ENCODE peak calls at places on chromosomes 11 and 22, in nine cellular contexts. One of them, this sample, is unnamed.

GRCh38 chr22:38327805-38328204 is 10.6 kb upstream of the CSNK1E start:
- DNase-seq in fibroblast of the aortic adventitia: peak
- DNase-seq in heart right ventricle: no peak
- DNase-seq in BE2C: no peak
- DNase-seq in coronary artery: no peak
- DNase-seq in cardiac muscle cell: peak
- DNase-seq in kidney: no peak
- DNase-seq in A549: no peak
- DNase-seq in PC-3: peak
- DNase-seq in this sample: peak

GRCh38 chr11:111269146-111269868 is 23.8 kb downstream of the POU2AF2 start:
- DNase-seq in fibroblast of the aortic adventitia: peak
- DNase-seq in heart right ventricle: no peak
- DNase-seq in BE2C: no peak
- DNase-seq in coronary artery: no peak
- DNase-seq in cardiac muscle cell: peak
- DNase-seq in kidney: no peak
- DNase-seq in A549: no peak
- DNase-seq in PC-3: no peak
- DNase-seq in this sample: no peak

GRCh38 chr11:33514079-33514690 is 186.4 kb downstream of the C11orf91 start:
- DNase-seq in fibroblast of the aortic adventitia: no peak
- DNase-seq in heart right ventricle: no peak
- DNase-seq in BE2C: no peak
- DNase-seq in coronary artery: no peak
- DNase-seq in cardiac muscle cell: no peak
- DNase-seq in kidney: no peak
- DNase-seq in A549: no peak
- DNase-seq in PC-3: no peak
- DNase-seq in this sample: no peak

GRCh38 chr11:28767574-28767973 is 659.4 kb downstream of the METTL15 start:
- DNase-seq in fibroblast of the aortic adventitia: peak
- DNase-seq in heart right ventricle: no peak
- DNase-seq in BE2C: no peak
- DNase-seq in coronary artery: no peak
- DNase-seq in cardiac muscle cell: peak
- DNase-seq in kidney: no peak
- DNase-seq in A549: no peak
- DNase-seq in PC-3: peak
- DNase-seq in this sample: peak

GRCh38 chr11:102079625-102080024 is 30.6 kb upstream of the YAP1 start:
- DNase-seq in fibroblast of the aortic adventitia: no peak
- DNase-seq in heart right ventricle: no peak
- DNase-seq in BE2C: no peak
- DNase-seq in coronary artery: no peak
- DNase-seq in cardiac muscle cell: no peak
- DNase-seq in kidney: no peak
- DNase-seq in A549: no peak
- DNase-seq in PC-3: peak
- DNase-seq in this sample: peak

GRCh38 chr11:122769126-122769780 is 69.0 kb upstream of the CRTAM start:
- DNase-seq in fibroblast of the aortic adventitia: peak
- DNase-seq in heart right ventricle: no peak
- DNase-seq in BE2C: no peak
- DNase-seq in coronary artery: no peak
- DNase-seq in cardiac muscle cell: peak
- DNase-seq in kidney: no peak
- DNase-seq in A549: no peak
- DNase-seq in PC-3: no peak
- DNase-seq in this sample: peak

GRCh38 chr11:69516526-69516925 is 35.1 kb downstream of the LINC01488 start:
- DNase-seq in fibroblast of the aortic adventitia: no peak
- DNase-seq in heart right ventricle: no peak
- DNase-seq in BE2C: no peak
- DNase-seq in coronary artery: no peak
- DNase-seq in cardiac muscle cell: no peak
- DNase-seq in kidney: no peak
- DNase-seq in A549: no peak
- DNase-seq in PC-3: no peak
- DNase-seq in this sample: peak

GRCh38 chr11:16685914-16686313 is 52.5 kb upstream of the C11orf58 start:
- DNase-seq in fibroblast of the aortic adventitia: no peak
- DNase-seq in heart right ventricle: no peak
- DNase-seq in BE2C: no peak
- DNase-seq in coronary artery: no peak
- DNase-seq in cardiac muscle cell: no peak
- DNase-seq in kidney: no peak
- DNase-seq in A549: no peak
- DNase-seq in PC-3: no peak
- DNase-seq in this sample: no peak

GRCh38 chr11:47258317-47258902 is 614 bp downstream of the NR1H3 start:
- DNase-seq in fibroblast of the aortic adventitia: no peak
- DNase-seq in heart right ventricle: no peak
- DNase-seq in BE2C: no peak
- DNase-seq in coronary artery: no peak
- DNase-seq in cardiac muscle cell: peak
- DNase-seq in kidney: no peak
- DNase-seq in A549: no peak
- DNase-seq in PC-3: no peak
- DNase-seq in this sample: no peak

GRCh38 chr11:47256374-47256773 is 1.4 kb upstream of the NR1H3 start:
- DNase-seq in fibroblast of the aortic adventitia: no peak
- DNase-seq in heart right ventricle: no peak
- DNase-seq in BE2C: no peak
- DNase-seq in coronary artery: no peak
- DNase-seq in cardiac muscle cell: no peak
- DNase-seq in kidney: no peak
- DNase-seq in A549: no peak
- DNase-seq in PC-3: no peak
- DNase-seq in this sample: no peak

GRCh38 chr11:47259178-47259977 is 1.6 kb downstream of the NR1H3 start:
- DNase-seq in fibroblast of the aortic adventitia: peak
- DNase-seq in heart right ventricle: no peak
- DNase-seq in BE2C: peak
- DNase-seq in coronary artery: no peak
- DNase-seq in cardiac muscle cell: peak
- DNase-seq in kidney: no peak
- DNase-seq in A549: peak
- DNase-seq in PC-3: peak
- DNase-seq in this sample: peak

GRCh38 chr11:47257178-47257517 is 648 bp upstream of the NR1H3 start:
- DNase-seq in fibroblast of the aortic adventitia: no peak
- DNase-seq in heart right ventricle: no peak
- DNase-seq in BE2C: no peak
- DNase-seq in coronary artery: no peak
- DNase-seq in cardiac muscle cell: no peak
- DNase-seq in kidney: no peak
- DNase-seq in A549: no peak
- DNase-seq in PC-3: no peak
- DNase-seq in this sample: no peak

GRCh38 chr11:47257518-47258316 is at the start of gene NR1H3:
- DNase-seq in fibroblast of the aortic adventitia: peak
- DNase-seq in heart right ventricle: peak
- DNase-seq in BE2C: peak
- DNase-seq in coronary artery: peak
- DNase-seq in cardiac muscle cell: peak
- DNase-seq in kidney: peak
- DNase-seq in A549: peak
- DNase-seq in PC-3: peak
- DNase-seq in this sample: peak
- H3K4me3 ChIP-seq in fibroblast of the aortic adventitia: peak
- H3K4me3 ChIP-seq in heart right ventricle: peak
- H3K4me3 ChIP-seq in BE2C: no peak
- H3K4me3 ChIP-seq in coronary artery: peak
- H3K4me3 ChIP-seq in cardiac muscle cell: no peak
- H3K4me3 ChIP-seq in kidney: peak
- H3K4me3 ChIP-seq in A549: peak
- H3K4me3 ChIP-seq in PC-3: peak
- H3K4me3 ChIP-seq in this sample: peak

GRCh38 chr11:119699227-119699626 is 29.8 kb downstream of the NECTIN1 start:
- DNase-seq in fibroblast of the aortic adventitia: peak
- DNase-seq in heart right ventricle: peak
- DNase-seq in BE2C: peak
- DNase-seq in coronary artery: peak
- DNase-seq in cardiac muscle cell: peak
- DNase-seq in kidney: peak
- DNase-seq in A549: no peak
- DNase-seq in PC-3: no peak
- DNase-seq in this sample: no peak

GRCh38 chr11:119700536-119701346 is 28.3 kb downstream of the NECTIN1 start:
- DNase-seq in fibroblast of the aortic adventitia: no peak
- DNase-seq in heart right ventricle: no peak
- DNase-seq in BE2C: no peak
- DNase-seq in coronary artery: no peak
- DNase-seq in cardiac muscle cell: no peak
- DNase-seq in kidney: no peak
- DNase-seq in A549: no peak
- DNase-seq in PC-3: peak
- DNase-seq in this sample: no peak

GRCh38 chr11:119702261-119702591 is 26.8 kb downstream of the NECTIN1 start:
- DNase-seq in fibroblast of the aortic adventitia: no peak
- DNase-seq in heart right ventricle: no peak
- DNase-seq in BE2C: peak
- DNase-seq in coronary artery: no peak
- DNase-seq in cardiac muscle cell: no peak
- DNase-seq in kidney: no peak
- DNase-seq in A549: no peak
- DNase-seq in PC-3: no peak
- DNase-seq in this sample: peak

GRCh38 chr11:119700030-119700429 is 29.0 kb downstream of the NECTIN1 start:
- DNase-seq in fibroblast of the aortic adventitia: no peak
- DNase-seq in heart right ventricle: no peak
- DNase-seq in BE2C: no peak
- DNase-seq in coronary artery: no peak
- DNase-seq in cardiac muscle cell: no peak
- DNase-seq in kidney: no peak
- DNase-seq in A549: no peak
- DNase-seq in PC-3: no peak
- DNase-seq in this sample: no peak

GRCh38 chr11:119701591-119702260 is 27.3 kb downstream of the NECTIN1 start:
- DNase-seq in fibroblast of the aortic adventitia: no peak
- DNase-seq in heart right ventricle: no peak
- DNase-seq in BE2C: peak
- DNase-seq in coronary artery: no peak
- DNase-seq in cardiac muscle cell: no peak
- DNase-seq in kidney: no peak
- DNase-seq in A549: no peak
- DNase-seq in PC-3: peak
- DNase-seq in this sample: no peak
- TF ChIP-seq CTCF in fibroblast of the aortic adventitia: no peak
- TF ChIP-seq CTCF in heart right ventricle: no peak
- TF ChIP-seq CTCF in BE2C: no peak
- TF ChIP-seq CTCF in coronary artery: no peak
- TF ChIP-seq CTCF in cardiac muscle cell: no peak
- TF ChIP-seq CTCF in kidney: no peak
- TF ChIP-seq CTCF in A549: no peak
- TF ChIP-seq CTCF in PC-3: no peak
- TF ChIP-seq CTCF in this sample: no peak

GRCh38 chr11:1336836-1337646 is 27.6 kb upstream of the TOLLIP start:
- DNase-seq in fibroblast of the aortic adventitia: no peak
- DNase-seq in heart right ventricle: peak
- DNase-seq in BE2C: no peak
- DNase-seq in coronary artery: peak
- DNase-seq in cardiac muscle cell: no peak
- DNase-seq in kidney: peak
- DNase-seq in A549: no peak
- DNase-seq in PC-3: no peak
- DNase-seq in this sample: peak

GRCh38 chr11:1340111-1340510 is 30.7 kb upstream of the TOLLIP start:
- DNase-seq in fibroblast of the aortic adventitia: no peak
- DNase-seq in heart right ventricle: no peak
- DNase-seq in BE2C: no peak
- DNase-seq in coronary artery: no peak
- DNase-seq in cardiac muscle cell: no peak
- DNase-seq in kidney: no peak
- DNase-seq in A549: no peak
- DNase-seq in PC-3: no peak
- DNase-seq in this sample: no peak

GRCh38 chr11:1337647-1338007 is 28.2 kb upstream of the TOLLIP start:
- DNase-seq in fibroblast of the aortic adventitia: no peak
- DNase-seq in heart right ventricle: no peak
- DNase-seq in BE2C: no peak
- DNase-seq in coronary artery: no peak
- DNase-seq in cardiac muscle cell: no peak
- DNase-seq in kidney: no peak
- DNase-seq in A549: no peak
- DNase-seq in PC-3: no peak
- DNase-seq in this sample: no peak

GRCh38 chr11:1338201-1339065 is 29.0 kb upstream of the TOLLIP start:
- DNase-seq in fibroblast of the aortic adventitia: no peak
- DNase-seq in heart right ventricle: no peak
- DNase-seq in BE2C: no peak
- DNase-seq in coronary artery: no peak
- DNase-seq in cardiac muscle cell: no peak
- DNase-seq in kidney: no peak
- DNase-seq in A549: no peak
- DNase-seq in PC-3: no peak
- DNase-seq in this sample: no peak

DNA sequence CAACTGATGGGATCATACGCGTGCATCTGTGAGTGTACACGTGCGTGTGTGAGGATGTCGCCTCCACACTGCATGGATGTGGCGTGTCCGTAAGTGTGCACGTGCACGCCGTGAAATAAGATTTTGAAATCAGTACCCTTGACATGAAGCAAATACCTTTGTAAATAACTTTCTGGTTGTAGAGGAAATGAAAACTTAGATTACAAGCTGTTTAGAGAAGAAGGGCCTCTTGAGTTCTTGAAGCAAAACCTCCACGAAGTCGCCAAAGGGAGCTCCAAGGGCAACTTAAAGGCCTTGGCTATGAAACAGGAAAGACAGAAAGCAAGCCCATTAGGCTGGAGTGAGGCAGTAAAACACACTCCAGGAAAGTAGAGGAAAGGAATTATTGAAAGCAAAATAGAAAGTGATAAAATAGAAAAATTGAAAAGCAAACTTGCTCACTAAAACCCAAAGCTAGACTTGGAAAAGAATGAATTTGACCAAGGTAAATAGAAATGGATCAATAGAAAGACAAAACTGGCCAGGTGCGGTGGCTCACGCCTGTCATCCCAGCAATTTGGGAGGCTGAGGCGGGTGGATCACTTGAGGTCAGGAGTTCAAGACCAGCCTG is 29.7 kb upstream of the TOLLIP start:
- DNase-seq in fibroblast of the aortic adventitia: peak
- DNase-seq in heart right ventricle: no peak
- DNase-seq in BE2C: no peak
- DNase-seq in coronary artery: no peak
- DNase-seq in cardiac muscle cell: peak
- DNase-seq in kidney: no peak
- DNase-seq in A549: no peak
- DNase-seq in PC-3: no peak
- DNase-seq in this sample: peak
- H3K4me3 ChIP-seq in fibroblast of the aortic adventitia: no peak
- H3K4me3 ChIP-seq in heart right ventricle: no peak
- H3K4me3 ChIP-seq in BE2C: no peak
- H3K4me3 ChIP-seq in coronary artery: no peak
- H3K4me3 ChIP-seq in cardiac muscle cell: no peak
- H3K4me3 ChIP-seq in kidney: no peak
- H3K4me3 ChIP-seq in A549: no peak
- H3K4me3 ChIP-seq in PC-3: no peak
- H3K4me3 ChIP-seq in this sample: no peak

GRCh38 chr11:79402912-79403311 is 37.9 kb downstream of the TENM4 start:
- DNase-seq in fibroblast of the aortic adventitia: no peak
- DNase-seq in heart right ventricle: no peak
- DNase-seq in BE2C: no peak
- DNase-seq in coronary artery: no peak
- DNase-seq in cardiac muscle cell: no peak
- DNase-seq in kidney: no peak
- DNase-seq in A549: no peak
- DNase-seq in PC-3: no peak
- DNase-seq in this sample: no peak

GRCh38 chr11:79400206-79400605 is 40.6 kb downstream of the TENM4 start:
- DNase-seq in fibroblast of the aortic adventitia: no peak
- DNase-seq in heart right ventricle: no peak
- DNase-seq in BE2C: no peak
- DNase-seq in coronary artery: no peak
- DNase-seq in cardiac muscle cell: no peak
- DNase-seq in kidney: no peak
- DNase-seq in A549: no peak
- DNase-seq in PC-3: no peak
- DNase-seq in this sample: no peak

GRCh38 chr11:79403839-79404238 is 37.0 kb downstream of the TENM4 start:
- DNase-seq in fibroblast of the aortic adventitia: no peak
- DNase-seq in heart right ventricle: no peak
- DNase-seq in BE2C: no peak
- DNase-seq in coronary artery: no peak
- DNase-seq in cardiac muscle cell: no peak
- DNase-seq in kidney: no peak
- DNase-seq in A549: no peak
- DNase-seq in PC-3: no peak
- DNase-seq in this sample: no peak

GRCh38 chr11:79404325-79404724 is 36.5 kb downstream of the TENM4 start:
- DNase-seq in fibroblast of the aortic adventitia: peak
- DNase-seq in heart right ventricle: no peak
- DNase-seq in BE2C: no peak
- DNase-seq in coronary artery: no peak
- DNase-seq in cardiac muscle cell: peak
- DNase-seq in kidney: no peak
- DNase-seq in A549: no peak
- DNase-seq in PC-3: no peak
- DNase-seq in this sample: peak

GRCh38 chr11:79400717-79401330 is 40.0 kb downstream of the TENM4 start:
- DNase-seq in fibroblast of the aortic adventitia: peak
- DNase-seq in heart right ventricle: peak
- DNase-seq in BE2C: peak
- DNase-seq in coronary artery: no peak
- DNase-seq in cardiac muscle cell: peak
- DNase-seq in kidney: peak
- DNase-seq in A549: peak
- DNase-seq in PC-3: peak
- DNase-seq in this sample: peak
- TF ChIP-seq CTCF in fibroblast of the aortic adventitia: peak
- TF ChIP-seq CTCF in heart right ventricle: peak
- TF ChIP-seq CTCF in BE2C: peak
- TF ChIP-seq CTCF in coronary artery: peak
- TF ChIP-seq CTCF in cardiac muscle cell: peak
- TF ChIP-seq CTCF in kidney: peak
- TF ChIP-seq CTCF in A549: peak
- TF ChIP-seq CTCF in PC-3: peak
- TF ChIP-seq CTCF in this sample: peak

This sample was measured in foreskin fibroblast.